ENCODE peak calls at places on chromosome 11, in nine cellular contexts. One of them, this sample, is unnamed.

GRCh38 chr11:119109843-119110242 is 2.7 kb downstream of the C2CD2L start:
- DNase-seq in renal cortical epithelial cell: no peak
- DNase-seq in GM04504: no peak
- DNase-seq in GM10248: no peak
- DNase-seq in T-helper 1 cell: no peak
- DNase-seq in HuH-7: no peak
- DNase-seq in Calu3: no peak
- DNase-seq in colonic mucosa: no peak
- DNase-seq in HCT116: no peak
- DNase-seq in this sample: no peak

GRCh38 chr11:135027461-135027860 is 615.4 kb upstream of the B3GAT1 start:
- DNase-seq in renal cortical epithelial cell: peak; percentile 44
- DNase-seq in GM04504: peak; percentile 0
- DNase-seq in GM10248: peak; percentile 29
- DNase-seq in T-helper 1 cell: no peak
- DNase-seq in HuH-7: peak; percentile 10
- DNase-seq in Calu3: no peak
- DNase-seq in colonic mucosa: no peak
- DNase-seq in HCT116: no peak
- DNase-seq in this sample: peak; percentile 1

GRCh38 chr11:17408026-17408425 is 19.6 kb upstream of the KCNJ11 start:
- DNase-seq in renal cortical epithelial cell: no peak
- DNase-seq in GM04504: no peak
- DNase-seq in GM10248: no peak
- DNase-seq in T-helper 1 cell: no peak
- DNase-seq in HuH-7: no peak
- DNase-seq in Calu3: no peak
- DNase-seq in colonic mucosa: no peak
- DNase-seq in HCT116: no peak
- DNase-seq in this sample: no peak

GRCh38 chr11:132866783-132867545 is 665.3 kb downstream of the OPCML start:
- DNase-seq in renal cortical epithelial cell: peak; percentile 64
- DNase-seq in GM04504: no peak
- DNase-seq in GM10248: no peak
- DNase-seq in T-helper 1 cell: no peak
- DNase-seq in HuH-7: no peak
- DNase-seq in Calu3: no peak
- DNase-seq in colonic mucosa: no peak
- DNase-seq in HCT116: no peak
- DNase-seq in this sample: no peak

GRCh38 chr11:80165763-80166162 is 724.9 kb upstream of the TENM4 start:
- DNase-seq in renal cortical epithelial cell: peak; percentile 69
- DNase-seq in GM04504: peak; percentile 3
- DNase-seq in GM10248: no peak
- DNase-seq in T-helper 1 cell: no peak
- DNase-seq in HuH-7: no peak
- DNase-seq in Calu3: no peak
- DNase-seq in colonic mucosa: no peak
- DNase-seq in HCT116: no peak
- DNase-seq in this sample: no peak

GRCh38 chr11:34236572-34236971 is 121.2 kb downstream of the ABTB2 start:
- DNase-seq in renal cortical epithelial cell: no peak
- DNase-seq in GM04504: no peak
- DNase-seq in GM10248: no peak
- DNase-seq in T-helper 1 cell: no peak
- DNase-seq in HuH-7: no peak
- DNase-seq in Calu3: no peak
- DNase-seq in colonic mucosa: no peak
- DNase-seq in HCT116: no peak
- DNase-seq in this sample: no peak

GRCh38 chr11:76315182-76315853 is 65.6 kb downstream of the THAP12 start:
- DNase-seq in renal cortical epithelial cell: no peak
- DNase-seq in GM04504: no peak
- DNase-seq in GM10248: no peak
- DNase-seq in T-helper 1 cell: no peak
- DNase-seq in HuH-7: no peak
- DNase-seq in Calu3: no peak
- DNase-seq in colonic mucosa: no peak
- DNase-seq in HCT116: no peak
- DNase-seq in this sample: no peak

GRCh38 chr11:74948546-74948897 is 369 bp downstream of the XRRA1 start:
- DNase-seq in renal cortical epithelial cell: peak; percentile 23
- DNase-seq in GM04504: no peak
- DNase-seq in GM10248: no peak
- DNase-seq in T-helper 1 cell: no peak
- DNase-seq in HuH-7: peak; percentile 36
- DNase-seq in Calu3: no peak
- DNase-seq in colonic mucosa: no peak
- DNase-seq in HCT116: no peak
- DNase-seq in this sample: no peak

GRCh38 chr11:61488651-61489291 is 19.8 kb upstream of the LRRC10B start:
- DNase-seq in renal cortical epithelial cell: peak; percentile 63
- DNase-seq in GM04504: no peak
- DNase-seq in GM10248: no peak
- DNase-seq in T-helper 1 cell: no peak
- DNase-seq in HuH-7: no peak
- DNase-seq in Calu3: peak; percentile 27
- DNase-seq in colonic mucosa: peak; percentile 93
- DNase-seq in HCT116: no peak
- DNase-seq in this sample: no peak

GRCh38 chr11:122085264-122085663 is 30.8 kb downstream of the BLID start:
- DNase-seq in renal cortical epithelial cell: peak; percentile 55
- DNase-seq in GM04504: peak; percentile 90
- DNase-seq in GM10248: no peak
- DNase-seq in T-helper 1 cell: no peak
- DNase-seq in HuH-7: no peak
- DNase-seq in Calu3: no peak
- DNase-seq in colonic mucosa: no peak
- DNase-seq in HCT116: no peak
- DNase-seq in this sample: peak; percentile 87

GRCh38 chr11:17719940-17720795 is 797 bp downstream of the MYOD1 start:
- DNase-seq in renal cortical epithelial cell: no peak
- DNase-seq in GM04504: no peak
- DNase-seq in GM10248: no peak
- DNase-seq in T-helper 1 cell: no peak
- DNase-seq in HuH-7: no peak
- DNase-seq in Calu3: no peak
- DNase-seq in colonic mucosa: no peak
- DNase-seq in HCT116: no peak
- DNase-seq in this sample: no peak

GRCh38 chr11:43833657-43834073 is 47.0 kb upstream of the ALKBH3 start:
- DNase-seq in renal cortical epithelial cell: no peak
- DNase-seq in GM04504: peak; percentile 28
- DNase-seq in GM10248: no peak
- DNase-seq in T-helper 1 cell: no peak
- DNase-seq in HuH-7: peak; percentile 3
- DNase-seq in Calu3: no peak
- DNase-seq in colonic mucosa: no peak
- DNase-seq in HCT116: no peak
- DNase-seq in this sample: no peak

GRCh38 chr11:11521306-11522002 is 100.4 kb downstream of the GALNT18 start:
- DNase-seq in renal cortical epithelial cell: no peak
- DNase-seq in GM04504: no peak
- DNase-seq in GM10248: no peak
- DNase-seq in T-helper 1 cell: no peak
- DNase-seq in HuH-7: no peak
- DNase-seq in Calu3: no peak
- DNase-seq in colonic mucosa: no peak
- DNase-seq in HCT116: no peak
- DNase-seq in this sample: no peak

GRCh38 chr11:111982532-111983186 is 42.5 kb upstream of the DLAT start:
- DNase-seq in renal cortical epithelial cell: no peak
- DNase-seq in GM04504: no peak
- DNase-seq in GM10248: no peak
- DNase-seq in T-helper 1 cell: no peak
- DNase-seq in HuH-7: no peak
- DNase-seq in Calu3: no peak
- DNase-seq in colonic mucosa: no peak
- DNase-seq in HCT116: no peak
- DNase-seq in this sample: no peak

GRCh38 chr11:64053699-64054098 is 18.0 kb downstream of the FLRT1 start:
- DNase-seq in renal cortical epithelial cell: no peak
- DNase-seq in GM04504: no peak
- DNase-seq in GM10248: no peak
- DNase-seq in T-helper 1 cell: no peak
- DNase-seq in HuH-7: no peak
- DNase-seq in Calu3: no peak
- DNase-seq in colonic mucosa: no peak
- DNase-seq in HCT116: no peak
- DNase-seq in this sample: no peak

GRCh38 chr11:107576497-107577086 is 11.1 kb upstream of the ALKBH8 start:
- DNase-seq in renal cortical epithelial cell: peak; percentile 14
- DNase-seq in GM04504: no peak
- DNase-seq in GM10248: peak; percentile 62
- DNase-seq in T-helper 1 cell: peak; percentile 38
- DNase-seq in HuH-7: no peak
- DNase-seq in Calu3: peak; percentile 47
- DNase-seq in colonic mucosa: peak; percentile 37
- DNase-seq in HCT116: no peak
- DNase-seq in this sample: no peak

GRCh38 chr11:66820921-66821320 is 22.3 kb upstream of the RCE1 start:
- DNase-seq in renal cortical epithelial cell: no peak
- DNase-seq in GM04504: no peak
- DNase-seq in GM10248: no peak
- DNase-seq in T-helper 1 cell: no peak
- DNase-seq in HuH-7: no peak
- DNase-seq in Calu3: no peak
- DNase-seq in colonic mucosa: no peak
- DNase-seq in HCT116: no peak
- DNase-seq in this sample: no peak

This sample was measured in skeletal muscle cell.